ENCODE peak calls at places on chromosomes 16 and 17, in eight cellular contexts. D is activated naive CD8-positive, alpha-beta T cell treated with anti-CD3 and anti-CD28 coated beads for 36 hours; A is head of caudate nucleus; S is CD8-positive, alpha-beta T cell; R is globus pallidus; M is astrocyte of the hippocampus; B is left colon; P is memory B cell. G is an unnamed sample.

GRCh38 chr16:87706278-87707000 is 59.3 kb downstream of the KLHDC4 start:
- DNase-seq in D (no peak), A (no peak), S (no peak), R (no peak), M (no peak), B (no peak), P (no peak), G (no peak)

GRCh38 chr17:4160294-4160859 is 17.4 kb downstream of the CYB5D2 start:
- DNase-seq in D (no peak), A (no peak), S (no peak), R (no peak), M (no peak), B (no peak), P (no peak), G (no peak)

GRCh38 chr17:44077595-44077909 is 7.0 kb downstream of the G6PC3 start:
- DNase-seq in D (no peak), A (no peak), S (no peak), R (no peak), M (no peak), B (no peak), P (no peak), G (no peak)

GRCh38 chr17:66518677-66519076 is 216.3 kb downstream of the PRKCA start:
- DNase-seq in D (no peak), A (no peak), S (no peak), R (peak), M (no peak), B (no peak), P (no peak), G (no peak)

GRCh38 chr17:75864448-75864871 is 9.3 kb upstream of the WBP2 start:
- DNase-seq in D (peak), A (no peak), S (peak), R (no peak), M (peak), B (peak), P (peak), G (no peak)

GRCh38 chr17:45425125-45425983 is 7.3 kb downstream of the ARHGAP27 start:
- DNase-seq in D (no peak), A (no peak), S (no peak), R (no peak), M (peak), B (peak), P (no peak), G (peak)

GRCh38 chr17:35745749-35746320 is 7.2 kb downstream of the GAS2L2 start:
- DNase-seq in D (no peak), A (no peak), S (no peak), R (no peak), M (no peak), B (no peak), P (no peak), G (no peak)

GRCh38 chr17:70313031-70313430 is 143.7 kb downstream of the KCNJ2 start:
- DNase-seq in D (no peak), A (no peak), S (no peak), R (no peak), M (peak), B (no peak), P (no peak), G (no peak)

GRCh38 chr17:41667280-41668008 is 21.2 kb upstream of the EIF1 start:
- DNase-seq in D (no peak), A (no peak), S (no peak), R (no peak), M (no peak), B (no peak), P (no peak), G (no peak)

GRCh38 chr17:63930951-63931575 is 1.1 kb downstream of the CD79B start:
- DNase-seq in D (peak), A (peak), S (peak), R (peak), M (no peak), B (peak), P (peak), G (peak)

GRCh38 chr17:74778960-74779359 is 2.8 kb upstream of the NAT9 start:
- DNase-seq in D (no peak), A (no peak), S (no peak), R (no peak), M (no peak), B (no peak), P (no peak), G (no peak)

GRCh38 chr16:79751785-79752184 is 151.2 kb upstream of the MAF start:
- DNase-seq in D (no peak), A (no peak), S (no peak), R (peak), M (peak), B (no peak), P (no peak), G (no peak)

GRCh38 chr16:4179020-4179419 is 62.8 kb upstream of the ADCY9 start:
- DNase-seq in D (no peak), A (peak), S (no peak), R (no peak), M (no peak), B (no peak), P (no peak), G (no peak)

GRCh38 chr16:68470461-68471150 is 22.3 kb upstream of the SMPD3 start:
- DNase-seq in D (peak), A (peak), S (no peak), R (peak), M (no peak), B (peak), P (peak), G (no peak)

GRCh38 chr17:55443904-55444303 is 22.3 kb upstream of the MMD start:
- DNase-seq in D (no peak), A (no peak), S (no peak), R (no peak), M (no peak), B (no peak), P (no peak), G (no peak)

GRCh38 chr17:66727634-66728570 is 107.0 kb upstream of the CACNG5 start:
- DNase-seq in D (peak), A (peak), S (no peak), R (peak), M (peak), B (peak), P (no peak), G (peak)

GRCh38 chr16:63461248-63461841 is 1425.1 kb upstream of the CDH8 start:
- DNase-seq in D (no peak), A (peak), S (no peak), R (peak), M (peak), B (peak), P (no peak), G (peak)

GRCh38 chr16:87765473-87765775 is 362 bp downstream of the KLHDC4 start:
- DNase-seq in D (peak), A (no peak), S (peak), R (no peak), M (peak), B (no peak), P (no peak), G (no peak)

GRCh38 chr17:1713160-1713877 is 3.1 kb upstream of the TLCD2 start:
- DNase-seq in D (no peak), A (no peak), S (no peak), R (no peak), M (no peak), B (no peak), P (no peak), G (no peak)

GRCh38 chr17:2347805-2348685 is 10.7 kb downstream of the SGSM2 start:
- DNase-seq in D (no peak), A (peak), S (no peak), R (peak), M (peak), B (peak), P (no peak), G (peak)

GRCh38 chr16:87369117-87369775 is 14.3 kb downstream of the FBXO31 start:
- DNase-seq in D (no peak), A (no peak), S (no peak), R (no peak), M (no peak), B (no peak), P (no peak), G (no peak)

GRCh38 chr17:75131278-75132017 is at the start of gene NT5C:
- DNase-seq in D (peak), A (peak), S (peak), R (peak), M (peak), B (peak), P (peak), G (peak)

GRCh38 chr17:348692-349425 is 3.7 kb downstream of the RPH3AL start:
- DNase-seq in D (no peak), A (no peak), S (no peak), R (no peak), M (no peak), B (peak), P (no peak), G (no peak)

GRCh38 chr17:6473128-6473767 is 29.0 kb downstream of the PIMREG start:
- DNase-seq in D (peak), A (peak), S (peak), R (peak), M (peak), B (peak), P (peak), G (peak)

GRCh38 chr16:85598141-85598540 is 15.0 kb upstream of the GSE1 start:
- DNase-seq in D (no peak), A (no peak), S (no peak), R (no peak), M (no peak), B (no peak), P (no peak), G (no peak)

GRCh38 chr17:76993636-76994035 is 125.4 kb downstream of the MGAT5B start:
- DNase-seq in D (no peak), A (no peak), S (peak), R (no peak), M (no peak), B (no peak), P (no peak), G (no peak)

GRCh38 chr16:84572096-84572495 is 45.8 kb downstream of the COTL1 start:
- DNase-seq in D (no peak), A (no peak), S (no peak), R (no peak), M (no peak), B (no peak), P (no peak), G (no peak)

GRCh38 chr17:66652840-66653507 is 181.9 kb upstream of the CACNG5 start:
- DNase-seq in D (no peak), A (no peak), S (no peak), R (no peak), M (no peak), B (no peak), P (no peak), G (no peak)

GRCh38 chr16:11170696-11171447 is 85.1 kb downstream of the SOCS1 start:
- DNase-seq in D (no peak), A (no peak), S (no peak), R (no peak), M (no peak), B (no peak), P (no peak), G (no peak)

GRCh38 chr16:30722443-30722842 is 23.5 kb downstream of the SRCAP start:
- DNase-seq in D (no peak), A (no peak), S (no peak), R (no peak), M (no peak), B (no peak), P (no peak), G (no peak)

GRCh38 chr16:27516360-27516759 is 33.4 kb downstream of the GTF3C1 start:
- DNase-seq in D (no peak), A (no peak), S (no peak), R (no peak), M (no peak), B (no peak), P (no peak), G (no peak)

GRCh38 chr16:88570691-88571092 is 489 bp downstream of the ZC3H18 start:
- DNase-seq in D (peak), A (peak), S (peak), R (no peak), M (no peak), B (peak), P (no peak), G (no peak)

GRCh38 chr16:49833055-49833454 is 22.9 kb downstream of the ZNF423 start:
- DNase-seq in D (no peak), A (no peak), S (no peak), R (peak), M (peak), B (peak), P (no peak), G (no peak)

GRCh38 chr16:20401066-20401465 is 3.5 kb downstream of the PDILT start:
- DNase-seq in D (no peak), A (no peak), S (no peak), R (no peak), M (no peak), B (no peak), P (no peak), G (no peak)

GRCh38 chr16:46730126-46730525 is 18.0 kb downstream of the MYLK3 start:
- DNase-seq in D (no peak), A (no peak), S (no peak), R (no peak), M (no peak), B (no peak), P (no peak), G (no peak)

GRCh38 chr16:4246777-4247476 is 5.0 kb upstream of the SRL start:
- DNase-seq in D (no peak), A (no peak), S (no peak), R (no peak), M (no peak), B (no peak), P (no peak), G (no peak)